ENCODE peak calls at places on chromosomes 5 and 9, in six cellular contexts. T, F, C, Q, L and D are unnamed samples.

GRCh38 chr5:95238560-95239325 is 46.2 kb downstream of the MCTP1 start:
- DNase-seq in T (peak), F (no peak), C (no peak), Q (peak), L (no peak), D (peak)

GRCh38 chr5:76273491-76273890 is 129.6 kb upstream of the IQGAP2 start:
- DNase-seq in T (no peak), F (no peak), C (no peak), Q (no peak), L (peak), D (no peak)

GRCh38 chr9:99375481-99375880 is 153.4 kb downstream of the SEC61B start:
- DNase-seq in T (no peak), F (no peak), C (no peak), Q (no peak), L (no peak), D (no peak)

GRCh38 chr5:610744-611730 is 1.1 kb upstream of the CEP72 start:
- DNase-seq in T (no peak), F (no peak), C (no peak), Q (no peak), L (peak), D (no peak)

GRCh38 chr5:79568632-79569190 is 43.5 kb upstream of the TENT2 start:
- DNase-seq in T (no peak), F (no peak), C (no peak), Q (no peak), L (no peak), D (no peak)

GRCh38 chr5:150734579-150735384 is 24.0 kb downstream of the DCTN4 start:
- DNase-seq in T (no peak), F (no peak), C (no peak), Q (no peak), L (peak), D (no peak)

GRCh38 chr9:95974389-95974788 is 98.9 kb downstream of the ERCC6L2 start:
- DNase-seq in T (no peak), F (no peak), C (no peak), Q (no peak), L (no peak), D (no peak)

GRCh38 chr5:146118325-146118724 is 12.9 kb upstream of the PLAC8L1 start:
- DNase-seq in T (no peak), F (no peak), C (no peak), Q (no peak), L (no peak), D (no peak)

GRCh38 chr5:73215891-73216610 is 43.1 kb downstream of the TMEM174 start:
- DNase-seq in T (peak), F (peak), C (peak), Q (no peak), L (peak), D (peak)

GRCh38 chr9:91500509-91501011 is 76.9 kb upstream of the NFIL3 start:
- DNase-seq in T (peak), F (no peak), C (no peak), Q (peak), L (no peak), D (peak)

GRCh38 chr5:87627360-87627759 is 214.6 kb upstream of the CCNH start:
- DNase-seq in T (no peak), F (no peak), C (no peak), Q (no peak), L (no peak), D (no peak)

GRCh38 chr5:60223342-60223741 is 329.8 kb upstream of the PDE4D start:
- DNase-seq in T (no peak), F (no peak), C (no peak), Q (no peak), L (no peak), D (peak)

GRCh38 chr5:139665626-139666025 is 17.5 kb downstream of the CXXC5 start:
- DNase-seq in T (no peak), F (no peak), C (no peak), Q (no peak), L (no peak), D (no peak)

GRCh38 chr9:75667155-75667554 is 223.3 kb upstream of the PCSK5 start:
- DNase-seq in T (no peak), F (no peak), C (no peak), Q (no peak), L (no peak), D (no peak)

GRCh38 chr5:8905021-8905420 is 640.9 kb downstream of the SEMA5A start:
- DNase-seq in T (peak), F (no peak), C (no peak), Q (peak), L (no peak), D (peak)

GRCh38 chr5:135387629-135387960 is 11.4 kb downstream of the MACROH2A1 start:
- DNase-seq in T (no peak), F (no peak), C (no peak), Q (no peak), L (no peak), D (no peak)

GRCh38 chr9:127264462-127265040 is at the start of gene GARNL3:
- DNase-seq in T (no peak), F (no peak), C (no peak), Q (no peak), L (no peak), D (no peak)

DNA sequence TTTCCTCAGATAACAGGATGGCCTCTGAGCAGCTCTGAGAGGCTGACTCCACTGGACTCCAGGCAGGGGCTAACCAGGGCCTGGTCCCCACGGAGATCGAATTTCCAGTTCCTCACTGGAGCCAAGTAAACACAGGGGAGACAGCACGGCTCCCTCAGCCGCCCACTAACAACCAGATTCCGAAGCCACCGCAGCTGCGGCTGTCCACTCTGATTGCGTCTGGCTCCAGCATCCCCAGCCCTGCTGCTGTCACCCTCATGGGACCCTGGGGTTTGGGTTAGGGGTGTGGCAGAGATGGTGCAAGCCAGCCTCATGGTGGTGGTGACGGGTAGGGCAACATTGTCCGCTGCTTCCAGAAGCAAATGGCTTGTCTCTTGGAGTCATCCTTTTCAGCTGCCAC is 172.6 kb downstream of the RGS3 start:
- DNase-seq in T (no peak), F (no peak), C (no peak), Q (no peak), L (peak), D (peak)
- TF ChIP-seq CTCF in T (no peak), F (no peak), C (no peak), Q (no peak), L (no peak), D (peak)

GRCh38 chr9:133594310-133594709 is 14.9 kb downstream of the FAM163B start:
- DNase-seq in T (no peak), F (no peak), C (no peak), Q (no peak), L (no peak), D (no peak)

GRCh38 chr9:133591985-133592384 is 17.2 kb downstream of the FAM163B start:
- DNase-seq in T (no peak), F (no peak), C (no peak), Q (no peak), L (no peak), D (no peak)

GRCh38 chr9:133591116-133591910 is 17.9 kb downstream of the FAM163B start:
- DNase-seq in T (no peak), F (no peak), C (no peak), Q (no peak), L (no peak), D (no peak)

GRCh38 chr9:133593587-133593986 is 15.6 kb downstream of the FAM163B start:
- DNase-seq in T (no peak), F (no peak), C (no peak), Q (no peak), L (no peak), D (no peak)

DNA sequence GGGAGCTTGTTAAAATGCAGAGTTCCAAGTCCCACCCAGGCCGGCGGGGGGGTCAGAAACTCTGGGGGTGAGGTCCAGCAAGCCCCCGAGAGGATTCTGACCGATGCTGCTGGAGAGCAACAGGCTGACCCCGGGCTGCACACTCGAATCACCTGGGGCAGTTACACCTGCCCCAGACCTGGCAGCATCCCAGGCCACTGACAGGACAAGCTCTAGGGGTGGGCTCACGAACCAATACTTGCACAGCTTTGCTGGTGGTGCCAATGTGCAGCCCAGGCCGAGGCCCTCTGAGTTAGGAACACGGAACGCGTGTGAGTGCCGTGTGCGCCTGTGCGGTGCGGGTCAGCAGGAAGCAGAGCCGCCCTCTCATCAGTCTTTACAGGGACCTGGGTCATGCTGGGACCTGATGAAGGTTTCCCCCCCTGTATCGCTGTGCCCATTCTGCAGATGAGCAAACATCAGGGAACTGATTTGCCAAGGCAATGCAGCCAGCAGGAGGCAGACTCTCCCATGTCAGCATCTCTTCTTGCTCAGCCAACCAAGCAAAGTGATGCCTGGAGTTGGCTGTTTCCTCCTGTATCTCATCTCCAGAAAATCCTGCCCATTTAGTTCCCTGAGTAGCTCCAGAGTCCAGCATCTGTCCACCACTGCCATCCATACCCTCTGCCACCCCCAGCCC is 16.3 kb downstream of the FAM163B start:
- DNase-seq in T (no peak), F (no peak), C (no peak), Q (no peak), L (no peak), D (no peak)
- TF ChIP-seq CTCF in T (peak), F (no peak), C (peak), Q (peak), L (no peak), D (peak)

GRCh38 chr5:164013077-164013670 is 507.8 kb downstream of the MAT2B start:
- DNase-seq in T (peak), F (peak), C (peak), Q (peak), L (peak), D (peak)
- TF ChIP-seq CTCF in T (peak), F (no peak), C (peak), Q (peak), L (peak), D (peak)

GRCh38 chr5:72153551-72153950 is 46.3 kb downstream of the MAP1B start:
- DNase-seq in T (no peak), F (no peak), C (no peak), Q (no peak), L (no peak), D (no peak)

GRCh38 chr5:72149742-72150141 is 42.5 kb downstream of the MAP1B start:
- DNase-seq in T (peak), F (no peak), C (no peak), Q (no peak), L (no peak), D (no peak)

GRCh38 chr5:72151169-72151568 is 43.9 kb downstream of the MAP1B start:
- DNase-seq in T (peak), F (no peak), C (no peak), Q (no peak), L (no peak), D (no peak)

GRCh38 chr5:72152506-72152905 is 45.2 kb downstream of the MAP1B start:
- DNase-seq in T (peak), F (no peak), C (no peak), Q (no peak), L (no peak), D (peak)

DNA sequence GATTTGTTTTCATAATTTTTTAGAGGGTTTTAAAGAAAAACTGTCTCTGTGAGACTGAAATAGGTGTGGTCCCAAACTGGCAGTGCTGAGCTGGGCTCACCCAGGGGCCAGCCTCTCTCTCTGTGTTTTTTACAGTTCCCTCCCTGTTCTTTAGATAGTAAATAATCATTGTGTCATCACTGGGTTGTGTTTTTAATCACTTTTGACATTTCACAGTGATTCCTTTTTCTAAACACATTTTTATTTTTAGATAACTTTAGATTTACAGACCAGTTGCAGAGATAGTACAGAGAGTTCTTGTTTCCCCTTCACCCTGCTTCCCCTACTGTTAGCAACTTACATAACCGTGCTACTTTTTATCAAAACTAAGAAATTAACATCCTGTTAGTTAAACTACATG is 44.4 kb downstream of the MAP1B start:
- DNase-seq in T (peak), F (no peak), C (no peak), Q (no peak), L (no peak), D (no peak)
- TF ChIP-seq CTCF in T (no peak), F (no peak), C (no peak), Q (no peak), L (no peak), D (no peak)

DNA sequence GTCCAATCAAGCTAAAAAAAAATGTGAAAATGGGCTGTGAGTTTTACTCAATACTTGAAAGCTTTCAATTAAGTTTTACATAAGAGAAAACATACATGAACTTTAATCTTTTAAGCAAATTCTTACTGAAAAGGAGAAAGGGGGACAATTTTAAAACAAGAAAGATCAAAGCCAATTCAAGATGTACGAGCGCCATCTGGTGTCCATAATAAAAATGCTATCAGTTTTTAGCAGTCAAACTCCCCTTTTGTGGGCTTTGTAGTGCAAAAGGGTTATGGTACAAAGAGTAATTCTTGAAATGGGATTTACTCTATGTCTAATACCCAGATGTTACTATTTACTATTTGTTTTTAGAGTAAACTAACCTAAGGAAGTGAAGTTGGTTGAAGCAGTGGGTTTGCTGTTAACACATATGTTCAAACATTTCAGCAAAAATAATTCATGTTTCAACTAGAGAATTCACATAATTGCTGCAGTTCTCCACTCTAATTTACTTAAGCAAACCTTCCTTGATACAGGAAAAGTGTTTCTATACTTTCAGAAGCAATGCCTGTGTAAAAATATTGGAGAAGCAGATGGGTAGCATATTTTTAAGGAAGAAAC is 228.2 kb upstream of the TYRP1 start:
- DNase-seq in T (peak), F (no peak), C (no peak), Q (no peak), L (no peak), D (peak)
- TF ChIP-seq CTCF in T (peak), F (no peak), C (peak), Q (peak), L (peak), D (peak)

GRCh38 chr9:34010979-34011378 is 37.7 kb downstream of the UBAP2 start:
- DNase-seq in T (peak), F (peak), C (no peak), Q (no peak), L (no peak), D (no peak)
- TF ChIP-seq CTCF in T (peak), F (peak), C (peak), Q (peak), L (peak), D (peak)

GRCh38 chr9:77455312-77455927 is 192.7 kb downstream of the GNA14 start:
- DNase-seq in T (no peak), F (peak), C (no peak), Q (no peak), L (peak), D (no peak)
- TF ChIP-seq CTCF in T (peak), F (peak), C (peak), Q (peak), L (peak), D (peak)

GRCh38 chr9:90140131-90140818 is 502.3 kb downstream of the DIRAS2 start:
- DNase-seq in T (no peak), F (no peak), C (no peak), Q (no peak), L (no peak), D (no peak)
- TF ChIP-seq CTCF in T (no peak), F (no peak), C (no peak), Q (no peak), L (no peak), D (no peak)

GRCh38 chr9:21402387-21403247 is 6.3 kb upstream of the IFNA8 start:
- DNase-seq in T (no peak), F (peak), C (peak), Q (no peak), L (no peak), D (no peak)
- TF ChIP-seq CTCF in T (no peak), F (no peak), C (peak), Q (no peak), L (no peak), D (peak)